ENCODE peak calls at places on chromosomes 16 and 17, in six cellular contexts. R is suprapubic skin, X is prostate gland, I is pancreas, A is dorsolateral prefrontal cortex, G is mammary epithelial cell. O is an unnamed sample.

GRCh38 chr17:4966844-4967538 is 626 bp downstream of the SPAG7 start:
- DNase-seq in R (peak; percentile 99), I (peak; percentile 99), A (peak; percentile 99), X (peak; percentile 100), G (peak; percentile 100), O (peak; percentile 100)

GRCh38 chr16:49213594-49213993 is 68.0 kb downstream of the CBLN1 start:
- DNase-seq in X (no peak), I (no peak), R (no peak), G (no peak), A (no peak), O (no peak)

GRCh38 chr17:6936370-6937028 is 59.4 kb upstream of the ALOX12 start:
- DNase-seq in X (no peak), R (no peak), G (no peak), A (no peak), I (no peak), O (no peak)

GRCh38 chr17:17691468-17692263 is 10.4 kb downstream of the RAI1 start:
- DNase-seq in R (no peak), I (no peak), X (no peak), G (no peak), A (no peak), O (no peak)

GRCh38 chr17:45353047-45353446 is 36.2 kb upstream of the MAP3K14 start:
- DNase-seq in X (no peak), I (no peak), G (no peak), A (no peak), R (peak; percentile 29), O (no peak)

GRCh38 chr16:85471469-85472431 is 141.4 kb upstream of the GSE1 start:
- DNase-seq in A (no peak), G (peak; percentile 14), R (no peak), I (peak; percentile 42), X (peak; percentile 83), O (peak; percentile 78)

GRCh38 chr16:26688105-26688504 is 378.6 kb upstream of the C16orf82 start:
- DNase-seq in A (no peak), X (no peak), R (no peak), G (no peak), I (no peak), O (no peak)

GRCh38 chr16:50259334-50260205 is 6.8 kb upstream of the ADCY7 start:
- DNase-seq in X (no peak), A (no peak), R (peak; percentile 85), I (no peak), G (no peak), O (no peak)

GRCh38 chr17:14086189-14086588 is 16.9 kb downstream of the COX10 start:
- DNase-seq in A (no peak), I (no peak), R (no peak), X (no peak), G (no peak), O (no peak)

GRCh38 chr17:74677558-74678466 is 34.9 kb downstream of the CD300LF start:
- DNase-seq in X (no peak), R (no peak), G (no peak), I (no peak), A (no peak), O (no peak)

GRCh38 chr16:89150090-89150835 is 21.3 kb upstream of the CDH15 start:
- DNase-seq in I (no peak), G (peak; percentile 69), R (no peak), X (no peak), A (no peak), O (no peak)

GRCh38 chr17:21687136-21687953 is 5.0 kb upstream of the KCNJ18 start:
- DNase-seq in A (no peak), I (no peak), X (no peak), G (no peak), R (no peak), O (no peak)

GRCh38 chr17:76307966-76308338 is at the start of gene QRICH2:
- DNase-seq in R (no peak), X (no peak), G (no peak), A (no peak), I (no peak), O (no peak)

GRCh38 chr16:1640261-1640956 is 28.2 kb downstream of the CRAMP1 start:
- DNase-seq in G (no peak), X (no peak), I (no peak), A (no peak), R (no peak), O (no peak)

GRCh38 chr16:24988137-24988535 is 27.0 kb downstream of the ARHGAP17 start:
- DNase-seq in I (no peak), X (no peak), A (no peak), R (no peak), G (no peak), O (no peak)

GRCh38 chr16:24986512-24987303 is 28.5 kb downstream of the ARHGAP17 start:
- DNase-seq in X (no peak), I (no peak), R (no peak), G (no peak), A (no peak), O (peak; percentile 40)

GRCh38 chr16:24990803-24991202 is 24.4 kb downstream of the ARHGAP17 start:
- DNase-seq in R (no peak), G (no peak), X (no peak), I (no peak), A (no peak), O (no peak)

GRCh38 chr16:24989417-24989978 is 25.7 kb downstream of the ARHGAP17 start:
- DNase-seq in A (no peak), R (no peak), X (no peak), I (no peak), G (no peak), O (no peak)

DNA sequence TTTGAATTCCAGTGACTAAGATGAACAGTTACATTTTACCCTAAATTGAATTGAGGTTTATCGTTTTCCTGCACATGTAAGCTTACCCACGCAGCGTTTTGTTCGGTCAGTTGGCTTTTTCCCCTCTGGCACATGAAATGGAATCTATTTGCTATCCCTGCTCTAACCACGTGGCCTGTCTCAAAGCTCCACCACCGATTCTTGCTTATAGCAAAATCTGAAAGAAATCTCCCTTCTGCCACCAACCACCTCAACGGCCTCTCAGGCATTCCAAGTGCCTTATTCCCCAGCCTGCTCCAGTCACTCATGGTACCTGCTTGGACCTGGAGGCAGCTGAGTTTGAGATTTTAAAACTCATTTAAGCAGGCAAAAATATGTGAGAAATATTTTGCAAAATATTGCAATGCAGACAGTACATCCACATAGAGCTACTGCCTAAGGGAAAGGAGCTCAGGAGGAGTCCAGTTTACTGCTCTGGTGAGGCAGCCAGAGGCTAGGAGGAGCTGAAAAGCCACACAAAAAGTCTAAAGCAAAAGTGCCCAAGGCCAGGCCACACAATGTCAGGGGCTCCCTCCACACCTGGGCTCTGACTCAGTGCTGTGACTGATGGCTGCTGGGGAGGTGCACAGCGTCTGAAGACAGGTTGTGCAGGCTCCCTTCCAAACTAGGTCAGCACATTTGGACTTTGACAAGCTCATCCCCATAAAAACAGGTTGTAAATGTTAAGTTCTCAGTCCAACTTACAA is 26.4 kb downstream of the ARHGAP17 start:
- DNase-seq in R (no peak), A (no peak), I (peak; percentile 43), X (peak; percentile 64), G (peak; percentile 82), O (peak; percentile 90)
- TF ChIP-seq CTCF in R (no peak), A (no peak), I (no peak), X (no peak), G (no peak), O (no peak)

DNA sequence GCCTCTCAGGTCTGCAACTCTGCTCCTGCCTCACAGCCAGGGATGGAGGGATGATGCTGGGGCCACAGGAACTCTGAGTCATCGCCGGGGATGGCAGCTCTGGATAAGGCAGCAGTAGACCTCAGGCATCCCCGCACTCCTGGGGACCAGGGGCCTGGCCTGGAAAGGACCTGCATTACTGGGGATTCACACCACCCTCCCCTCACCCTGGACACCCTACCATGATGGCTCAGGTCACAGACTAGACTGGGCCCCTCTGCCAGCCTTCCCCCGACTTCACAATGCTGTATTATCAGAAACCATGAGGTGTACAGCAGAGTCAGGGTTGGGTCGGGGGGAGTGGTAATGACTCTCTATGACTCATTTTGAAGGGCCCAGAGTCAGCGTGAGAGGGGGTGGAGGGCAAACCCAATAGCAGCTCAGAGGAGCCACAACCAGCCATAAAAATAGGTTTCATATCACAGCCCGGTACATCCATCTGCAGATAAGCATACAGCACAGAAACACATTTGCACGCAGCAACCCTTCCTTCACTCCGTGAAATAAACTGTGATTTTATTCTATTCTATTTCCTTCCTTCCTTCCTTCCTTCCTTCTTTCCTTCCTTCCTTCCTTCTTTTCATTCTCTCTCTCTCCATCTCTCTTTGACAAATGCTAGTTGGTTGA is 28.8 kb downstream of the DYNLRB2 start:
- DNase-seq in I (no peak), X (no peak), A (no peak), G (peak; percentile 34), R (no peak), O (no peak)
- H3K4me3 ChIP-seq in I (no peak overlapping the region), X (no peak overlapping the region), A (no peak overlapping the region), G (no peak overlapping the region), R (no peak overlapping the region), O (no peak overlapping the region)

DNA sequence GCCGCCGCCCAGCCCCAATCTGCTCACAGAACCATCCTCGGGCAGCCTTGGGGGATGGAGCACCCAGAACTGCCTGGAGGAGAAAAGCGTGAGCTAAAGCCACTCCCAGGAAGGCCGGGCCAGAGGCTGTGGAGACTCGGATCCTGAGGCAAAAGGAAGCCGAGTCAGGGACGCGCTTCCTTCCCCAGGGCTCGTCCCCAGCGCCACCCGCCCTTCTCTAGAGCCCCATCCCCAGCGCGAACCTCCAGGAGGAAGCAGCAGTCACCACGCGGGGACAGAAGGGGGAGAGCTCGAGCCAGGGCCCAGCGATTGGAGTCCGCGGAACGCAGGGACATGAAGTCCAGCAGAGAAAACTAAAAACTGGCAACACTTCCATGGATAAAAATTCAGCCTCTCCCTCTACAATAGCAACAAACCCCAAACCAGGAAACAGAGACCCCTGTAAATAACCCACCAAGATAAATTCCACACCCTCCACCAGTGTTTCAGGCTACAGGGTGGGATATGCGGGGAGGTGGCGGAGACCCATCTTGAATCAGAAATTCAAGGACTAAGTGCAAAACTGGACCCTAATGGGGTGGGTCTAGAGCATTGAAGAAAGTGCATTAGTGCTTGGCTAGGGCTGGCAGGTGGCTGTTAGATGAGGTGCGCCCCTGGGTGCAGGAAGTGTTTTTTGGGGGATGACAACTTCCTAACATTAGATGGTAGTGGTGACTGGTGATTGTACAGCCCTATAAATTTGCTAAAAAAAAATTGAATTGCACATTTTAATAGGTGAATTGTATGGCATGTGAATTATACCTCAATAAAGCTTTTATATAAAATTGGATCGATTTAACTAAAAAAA is 116.1 kb upstream of the METRNL start:
- DNase-seq in I (peak; percentile 31), A (no peak), R (peak; percentile 89), X (peak; percentile 59), G (peak; percentile 17), O (no peak)
- TF ChIP-seq CTCF in I (no peak), A (peak; percentile 66), R (peak; percentile 72), X (peak; percentile 69), G (peak; percentile 85), O (peak; percentile 26)

DNA sequence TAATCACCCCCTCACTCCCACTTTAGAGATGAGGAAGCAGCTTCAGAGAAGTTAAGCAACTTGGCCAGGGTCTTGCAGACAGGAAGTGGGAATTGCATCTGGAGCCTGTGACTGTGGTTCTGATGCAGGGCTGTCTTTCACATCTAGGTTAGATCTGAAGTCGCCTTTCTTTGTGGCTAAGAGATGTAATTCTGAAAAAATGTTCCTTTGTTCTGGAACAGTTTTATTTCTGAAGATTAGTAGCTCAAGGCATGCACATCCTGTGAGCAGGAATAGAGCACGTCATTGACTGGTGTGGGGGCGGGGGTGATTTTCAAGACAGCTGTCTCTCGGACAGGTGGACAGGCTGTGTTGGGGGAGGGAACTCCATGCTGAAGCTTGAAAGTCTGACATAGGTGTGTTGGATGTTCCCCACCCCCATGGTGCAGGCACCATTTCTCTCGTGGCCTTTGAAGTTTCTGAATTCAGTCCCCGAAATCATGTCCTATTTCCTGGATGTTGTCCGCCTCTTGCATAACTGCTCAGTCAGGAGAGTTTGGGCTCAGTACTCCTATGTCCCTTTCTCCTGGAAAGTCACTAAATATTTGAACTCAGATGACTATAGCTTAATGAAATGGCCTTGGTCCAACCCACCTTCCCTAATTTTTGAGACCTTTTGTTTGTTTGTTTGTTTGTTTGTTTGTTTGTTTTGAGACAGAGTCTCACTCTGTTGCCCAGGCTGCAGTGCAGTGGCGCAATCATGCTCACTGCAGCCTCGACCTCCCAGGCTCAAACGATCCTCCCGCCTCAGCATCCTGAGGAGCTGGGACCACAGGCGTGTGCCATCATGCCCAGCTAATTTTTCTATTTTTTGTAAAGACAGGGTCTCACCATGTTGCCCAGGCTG is 21.0 kb upstream of the HERPUD1 start:
- DNase-seq in A (no peak), X (no peak), I (no peak), G (peak; percentile 65), R (no peak), O (no peak)
- H3K4me3 ChIP-seq in A (no peak overlapping the region), X (no peak overlapping the region), I (no peak overlapping the region), G (no peak overlapping the region), R (no peak overlapping the region), O (no peak overlapping the region)